ENCODE peak calls at places on chromosomes 12 and 14, in nine cellular contexts. One of them, this sample, is unnamed.

GRCh38 chr14:99909500-99910064 is 116.4 kb downstream of the EML1 start:
- ATAC-seq in left lung: no peak
- ATAC-seq in heart left ventricle: no peak
- ATAC-seq in upper lobe of left lung: no peak
- ATAC-seq in PC-3: no peak
- ATAC-seq in activated CD8-positive, alpha-beta T cell treated with anti-CD3 and anti-CD28 coated beads for 36 hours: no peak
- ATAC-seq in heart right ventricle: no peak
- ATAC-seq in omental fat pad: no peak
- ATAC-seq in K562: no peak
- ATAC-seq in this sample: no peak

GRCh38 chr14:67748312-67748711 is 46.6 kb downstream of the RDH12 start:
- ATAC-seq in heart left ventricle: no peak
- ATAC-seq in heart right ventricle: no peak
- ATAC-seq in upper lobe of left lung: no peak
- ATAC-seq in omental fat pad: no peak
- ATAC-seq in activated CD8-positive, alpha-beta T cell treated with anti-CD3 and anti-CD28 coated beads for 36 hours: no peak
- ATAC-seq in left lung: no peak
- ATAC-seq in PC-3: no peak
- ATAC-seq in K562: no peak
- ATAC-seq in this sample: no peak

GRCh38 chr12:27905285-27906126 is 67.0 kb downstream of the PTHLH start:
- ATAC-seq in upper lobe of left lung: no peak
- ATAC-seq in omental fat pad: no peak
- ATAC-seq in PC-3: no peak
- ATAC-seq in activated CD8-positive, alpha-beta T cell treated with anti-CD3 and anti-CD28 coated beads for 36 hours: no peak
- ATAC-seq in heart left ventricle: no peak
- ATAC-seq in heart right ventricle: no peak
- ATAC-seq in left lung: no peak
- ATAC-seq in K562: no peak
- ATAC-seq in this sample: no peak

GRCh38 chr12:96501908-96502307 is 12.5 kb downstream of the CFAP54 start:
- ATAC-seq in activated CD8-positive, alpha-beta T cell treated with anti-CD3 and anti-CD28 coated beads for 36 hours: peak; percentile 43
- ATAC-seq in left lung: no peak
- ATAC-seq in heart right ventricle: no peak
- ATAC-seq in omental fat pad: no peak
- ATAC-seq in upper lobe of left lung: no peak
- ATAC-seq in heart left ventricle: no peak
- ATAC-seq in PC-3: no peak
- ATAC-seq in K562: peak; percentile 80
- ATAC-seq in this sample: no peak

GRCh38 chr14:103402700-103403099 is 17.5 kb downstream of the MARK3 start:
- ATAC-seq in heart left ventricle: peak; percentile 63
- ATAC-seq in left lung: no peak
- ATAC-seq in K562: peak; percentile 61
- ATAC-seq in upper lobe of left lung: no peak
- ATAC-seq in activated CD8-positive, alpha-beta T cell treated with anti-CD3 and anti-CD28 coated beads for 36 hours: no peak
- ATAC-seq in PC-3: peak; percentile 66
- ATAC-seq in omental fat pad: no peak
- ATAC-seq in heart right ventricle: peak; percentile 43
- ATAC-seq in this sample: no peak

GRCh38 chr12:31369712-31370521 is 44.0 kb upstream of the SINHCAF start:
- ATAC-seq in K562: no peak
- ATAC-seq in upper lobe of left lung: peak; percentile 54
- ATAC-seq in heart right ventricle: peak; percentile 73
- ATAC-seq in left lung: peak; percentile 89
- ATAC-seq in activated CD8-positive, alpha-beta T cell treated with anti-CD3 and anti-CD28 coated beads for 36 hours: no peak
- ATAC-seq in PC-3: no peak
- ATAC-seq in omental fat pad: peak; percentile 86
- ATAC-seq in heart left ventricle: peak; percentile 58
- ATAC-seq in this sample: peak; percentile 61

GRCh38 chr12:132469423-132469822 is 20.5 kb upstream of the FBRSL1 start:
- ATAC-seq in left lung: no peak
- ATAC-seq in PC-3: no peak
- ATAC-seq in activated CD8-positive, alpha-beta T cell treated with anti-CD3 and anti-CD28 coated beads for 36 hours: peak; percentile 25
- ATAC-seq in K562: no peak
- ATAC-seq in upper lobe of left lung: no peak
- ATAC-seq in heart left ventricle: no peak
- ATAC-seq in heart right ventricle: no peak
- ATAC-seq in omental fat pad: no peak
- ATAC-seq in this sample: no peak

GRCh38 chr14:68779761-68780323 is 13.0 kb downstream of the ZFP36L1 start:
- ATAC-seq in heart right ventricle: no peak
- ATAC-seq in heart left ventricle: no peak
- ATAC-seq in left lung: no peak
- ATAC-seq in upper lobe of left lung: no peak
- ATAC-seq in activated CD8-positive, alpha-beta T cell treated with anti-CD3 and anti-CD28 coated beads for 36 hours: peak; percentile 55
- ATAC-seq in PC-3: peak; percentile 82
- ATAC-seq in omental fat pad: no peak
- ATAC-seq in K562: no peak
- ATAC-seq in this sample: peak; percentile 37

GRCh38 chr12:96471368-96472040 is 17.9 kb upstream of the CFAP54 start:
- ATAC-seq in K562: no peak
- ATAC-seq in PC-3: peak; percentile 66
- ATAC-seq in omental fat pad: no peak
- ATAC-seq in left lung: peak; percentile 27
- ATAC-seq in activated CD8-positive, alpha-beta T cell treated with anti-CD3 and anti-CD28 coated beads for 36 hours: no peak
- ATAC-seq in heart right ventricle: no peak
- ATAC-seq in upper lobe of left lung: no peak
- ATAC-seq in heart left ventricle: no peak
- ATAC-seq in this sample: no peak

GRCh38 chr12:131049569-131050339 is 96.0 kb downstream of the ADGRD1 start:
- ATAC-seq in heart right ventricle: peak; percentile 34
- ATAC-seq in activated CD8-positive, alpha-beta T cell treated with anti-CD3 and anti-CD28 coated beads for 36 hours: no peak
- ATAC-seq in heart left ventricle: peak; percentile 4
- ATAC-seq in left lung: no peak
- ATAC-seq in PC-3: no peak
- ATAC-seq in upper lobe of left lung: no peak
- ATAC-seq in K562: no peak
- ATAC-seq in omental fat pad: peak; percentile 33
- ATAC-seq in this sample: peak; percentile 50

GRCh38 chr12:111413442-111414086 is 7.8 kb downstream of the SH2B3 start:
- ATAC-seq in omental fat pad: no peak
- ATAC-seq in activated CD8-positive, alpha-beta T cell treated with anti-CD3 and anti-CD28 coated beads for 36 hours: no peak
- ATAC-seq in heart left ventricle: peak; percentile 70
- ATAC-seq in PC-3: peak; percentile 67
- ATAC-seq in K562: no peak
- ATAC-seq in left lung: no peak
- ATAC-seq in heart right ventricle: peak; percentile 50
- ATAC-seq in upper lobe of left lung: no peak
- ATAC-seq in this sample: no peak

GRCh38 chr12:87304406-87304805 is 724.8 kb downstream of the C12orf50 start:
- ATAC-seq in left lung: no peak
- ATAC-seq in K562: no peak
- ATAC-seq in upper lobe of left lung: no peak
- ATAC-seq in PC-3: no peak
- ATAC-seq in heart left ventricle: no peak
- ATAC-seq in heart right ventricle: no peak
- ATAC-seq in activated CD8-positive, alpha-beta T cell treated with anti-CD3 and anti-CD28 coated beads for 36 hours: no peak
- ATAC-seq in omental fat pad: no peak
- ATAC-seq in this sample: no peak

GRCh38 chr12:117012189-117012805 is 86.9 kb downstream of the TESC start:
- ATAC-seq in heart left ventricle: peak; percentile 43
- ATAC-seq in left lung: no peak
- ATAC-seq in PC-3: peak; percentile 63
- ATAC-seq in omental fat pad: no peak
- ATAC-seq in upper lobe of left lung: no peak
- ATAC-seq in K562: no peak
- ATAC-seq in heart right ventricle: no peak
- ATAC-seq in activated CD8-positive, alpha-beta T cell treated with anti-CD3 and anti-CD28 coated beads for 36 hours: no peak
- ATAC-seq in this sample: no peak

GRCh38 chr12:65934480-65935115 is 110.3 kb downstream of the HMGA2 start:
- ATAC-seq in activated CD8-positive, alpha-beta T cell treated with anti-CD3 and anti-CD28 coated beads for 36 hours: no peak
- ATAC-seq in K562: no peak
- ATAC-seq in PC-3: no peak
- ATAC-seq in heart right ventricle: no peak
- ATAC-seq in left lung: no peak
- ATAC-seq in heart left ventricle: no peak
- ATAC-seq in upper lobe of left lung: no peak
- ATAC-seq in omental fat pad: no peak
- ATAC-seq in this sample: no peak

GRCh38 chr12:46824709-46825108 is 1.1 kb downstream of the SLC38A4 start:
- ATAC-seq in omental fat pad: no peak
- ATAC-seq in PC-3: peak; percentile 54
- ATAC-seq in left lung: no peak
- ATAC-seq in upper lobe of left lung: no peak
- ATAC-seq in K562: no peak
- ATAC-seq in heart left ventricle: no peak
- ATAC-seq in activated CD8-positive, alpha-beta T cell treated with anti-CD3 and anti-CD28 coated beads for 36 hours: no peak
- ATAC-seq in heart right ventricle: no peak
- ATAC-seq in this sample: no peak

GRCh38 chr12:107794451-107794850 is 19.9 kb downstream of the ASCL4 start:
- ATAC-seq in activated CD8-positive, alpha-beta T cell treated with anti-CD3 and anti-CD28 coated beads for 36 hours: no peak
- ATAC-seq in omental fat pad: no peak
- ATAC-seq in upper lobe of left lung: no peak
- ATAC-seq in left lung: no peak
- ATAC-seq in heart left ventricle: no peak
- ATAC-seq in K562: no peak
- ATAC-seq in heart right ventricle: no peak
- ATAC-seq in PC-3: no peak
- ATAC-seq in this sample: no peak

GRCh38 chr12:2172040-2172439 is 119.3 kb downstream of the CACNA1C start:
- ATAC-seq in activated CD8-positive, alpha-beta T cell treated with anti-CD3 and anti-CD28 coated beads for 36 hours: no peak
- ATAC-seq in heart right ventricle: peak; percentile 43
- ATAC-seq in heart left ventricle: peak; percentile 35
- ATAC-seq in K562: no peak
- ATAC-seq in upper lobe of left lung: no peak
- ATAC-seq in omental fat pad: no peak
- ATAC-seq in PC-3: no peak
- ATAC-seq in left lung: no peak
- ATAC-seq in this sample: no peak

GRCh38 chr12:52151859-52152783 is 39.7 kb downstream of the KRT80 start:
- ATAC-seq in omental fat pad: peak; percentile 58
- ATAC-seq in K562: peak; percentile 90
- ATAC-seq in left lung: peak; percentile 56
- ATAC-seq in PC-3: peak; percentile 20
- ATAC-seq in activated CD8-positive, alpha-beta T cell treated with anti-CD3 and anti-CD28 coated beads for 36 hours: peak; percentile 88
- ATAC-seq in upper lobe of left lung: peak; percentile 59
- ATAC-seq in heart left ventricle: peak; percentile 65
- ATAC-seq in heart right ventricle: peak; percentile 61
- ATAC-seq in this sample: peak; percentile 56

GRCh38 chr14:93970967-93971634 is 5.3 kb downstream of the ASB2 start:
- ATAC-seq in heart right ventricle: no peak
- ATAC-seq in upper lobe of left lung: no peak
- ATAC-seq in K562: no peak
- ATAC-seq in heart left ventricle: no peak
- ATAC-seq in left lung: peak; percentile 37
- ATAC-seq in activated CD8-positive, alpha-beta T cell treated with anti-CD3 and anti-CD28 coated beads for 36 hours: peak; percentile 70
- ATAC-seq in PC-3: peak; percentile 17
- ATAC-seq in omental fat pad: no peak
- ATAC-seq in this sample: no peak

GRCh38 chr14:74549588-74549987 is 56.0 kb downstream of the ISCA2 start:
- ATAC-seq in left lung: peak; percentile 41
- ATAC-seq in heart left ventricle: no peak
- ATAC-seq in omental fat pad: no peak
- ATAC-seq in activated CD8-positive, alpha-beta T cell treated with anti-CD3 and anti-CD28 coated beads for 36 hours: no peak
- ATAC-seq in K562: peak; percentile 42
- ATAC-seq in PC-3: peak; percentile 98
- ATAC-seq in heart right ventricle: no peak
- ATAC-seq in upper lobe of left lung: no peak
- ATAC-seq in this sample: no peak
- TF ChIP-seq CTCF in left lung: no peak
- TF ChIP-seq CTCF in heart left ventricle: no peak
- TF ChIP-seq CTCF in omental fat pad: no peak
- TF ChIP-seq CTCF in activated CD8-positive, alpha-beta T cell treated with anti-CD3 and anti-CD28 coated beads for 36 hours: no peak
- TF ChIP-seq CTCF in K562: peak; percentile 10
- TF ChIP-seq CTCF in PC-3: peak; percentile 74
- TF ChIP-seq CTCF in heart right ventricle: peak; percentile 31
- TF ChIP-seq CTCF in upper lobe of left lung: no peak
- TF ChIP-seq CTCF in this sample: no peak

GRCh38 chr14:60878536-60878935 is 102.3 kb downstream of the TRMT5 start:
- ATAC-seq in K562: no peak
- ATAC-seq in left lung: no peak
- ATAC-seq in upper lobe of left lung: no peak
- ATAC-seq in omental fat pad: no peak
- ATAC-seq in PC-3: no peak
- ATAC-seq in heart left ventricle: no peak
- ATAC-seq in heart right ventricle: no peak
- ATAC-seq in activated CD8-positive, alpha-beta T cell treated with anti-CD3 and anti-CD28 coated beads for 36 hours: peak; percentile 76
- ATAC-seq in this sample: no peak
- TF ChIP-seq CTCF in K562: no peak
- TF ChIP-seq CTCF in left lung: no peak
- TF ChIP-seq CTCF in upper lobe of left lung: no peak
- TF ChIP-seq CTCF in omental fat pad: no peak
- TF ChIP-seq CTCF in PC-3: no peak
- TF ChIP-seq CTCF in heart left ventricle: no peak
- TF ChIP-seq CTCF in heart right ventricle: no peak
- TF ChIP-seq CTCF in activated CD8-positive, alpha-beta T cell treated with anti-CD3 and anti-CD28 coated beads for 36 hours: no peak
- TF ChIP-seq CTCF in this sample: no peak

DNA sequence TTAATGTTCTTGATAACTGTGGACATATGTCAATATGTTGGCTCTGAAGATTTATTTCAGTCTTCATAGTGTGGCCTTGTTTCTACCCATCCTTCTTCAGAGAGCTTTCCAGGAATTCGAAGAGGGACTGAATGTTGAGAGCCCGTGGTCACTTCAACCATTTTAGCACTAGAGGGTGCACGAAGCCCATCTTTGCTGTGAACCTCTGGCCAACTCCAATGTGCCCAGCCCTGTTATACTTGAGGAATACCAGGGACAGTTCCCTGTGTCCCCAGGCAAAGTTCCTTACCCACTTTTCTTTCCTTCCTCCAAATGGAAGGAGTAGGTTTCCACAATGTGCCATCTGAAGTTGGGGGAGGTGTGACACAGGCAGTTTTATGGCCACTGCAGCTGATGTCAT is 603.5 kb downstream of the RPL10L start:
- ATAC-seq in upper lobe of left lung: no peak
- ATAC-seq in activated CD8-positive, alpha-beta T cell treated with anti-CD3 and anti-CD28 coated beads for 36 hours: no peak
- ATAC-seq in K562: no peak
- ATAC-seq in heart left ventricle: no peak
- ATAC-seq in omental fat pad: no peak
- ATAC-seq in heart right ventricle: no peak
- ATAC-seq in left lung: no peak
- ATAC-seq in PC-3: no peak
- ATAC-seq in this sample: no peak
- TF ChIP-seq CTCF in upper lobe of left lung: no peak
- TF ChIP-seq CTCF in activated CD8-positive, alpha-beta T cell treated with anti-CD3 and anti-CD28 coated beads for 36 hours: no peak
- TF ChIP-seq CTCF in K562: no peak
- TF ChIP-seq CTCF in heart left ventricle: no peak
- TF ChIP-seq CTCF in omental fat pad: no peak
- TF ChIP-seq CTCF in heart right ventricle: no peak
- TF ChIP-seq CTCF in left lung: no peak
- TF ChIP-seq CTCF in PC-3: no peak
- TF ChIP-seq CTCF in this sample: no peak

DNA sequence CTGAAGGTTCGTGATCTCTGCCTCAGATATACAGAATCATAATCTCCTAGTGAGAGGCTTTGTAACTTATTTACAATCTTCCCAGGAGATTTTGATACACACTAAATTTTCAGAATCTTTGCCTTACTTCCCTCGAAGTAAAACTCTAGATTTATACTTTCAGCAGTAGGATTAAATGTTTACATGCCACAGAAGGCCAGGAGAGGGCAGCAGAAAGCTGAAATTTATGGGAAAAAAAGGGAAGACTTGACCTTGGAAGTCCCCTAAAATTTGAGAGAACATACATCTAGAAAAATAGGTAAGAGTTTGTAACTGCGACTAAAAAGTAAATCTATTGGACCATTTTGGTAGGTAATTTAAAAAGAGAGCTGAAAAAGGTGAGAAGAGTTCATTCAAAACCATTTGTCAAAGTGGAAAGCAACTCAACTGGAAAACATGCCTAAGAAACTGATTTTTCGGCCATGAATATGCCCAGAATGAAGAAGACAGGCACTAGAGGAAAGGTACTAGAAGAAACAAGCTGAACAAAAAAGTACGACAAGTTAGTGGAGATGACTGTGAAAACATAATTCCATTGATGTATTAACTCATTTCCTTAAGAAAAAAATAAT is 242.0 kb upstream of the MDGA2 start:
- ATAC-seq in heart right ventricle: no peak
- ATAC-seq in upper lobe of left lung: no peak
- ATAC-seq in activated CD8-positive, alpha-beta T cell treated with anti-CD3 and anti-CD28 coated beads for 36 hours: no peak
- ATAC-seq in PC-3: peak; percentile 29
- ATAC-seq in heart left ventricle: no peak
- ATAC-seq in omental fat pad: no peak
- ATAC-seq in left lung: peak; percentile 41
- ATAC-seq in K562: no peak
- ATAC-seq in this sample: no peak
- TF ChIP-seq CTCF in heart right ventricle: peak; percentile 62
- TF ChIP-seq CTCF in upper lobe of left lung: peak; percentile 34
- TF ChIP-seq CTCF in activated CD8-positive, alpha-beta T cell treated with anti-CD3 and anti-CD28 coated beads for 36 hours: peak; percentile 19
- TF ChIP-seq CTCF in PC-3: peak; percentile 90
- TF ChIP-seq CTCF in heart left ventricle: peak; percentile 54
- TF ChIP-seq CTCF in omental fat pad: no peak
- TF ChIP-seq CTCF in left lung: peak; percentile 42
- TF ChIP-seq CTCF in K562: peak; percentile 32
- TF ChIP-seq CTCF in this sample: peak; percentile 47

This sample was measured in gastroesophageal sphincter.